ENCODE peak calls at places on chromosomes 4 and X, in four cellular contexts. M is stromal cell of bone marrow; J is stimulated activated CD8-positive, alpha-beta memory T cell treated with anti-CD3 and anti-CD28 coated beads, Interleukin-15, amount 100 ng/mL, for 24 hours; P is activated CD4-positive, alpha-beta T cell treated with anti-CD3 and anti-CD28 coated beads, Interleukin-2, amount 50 U/mL, for 1 hour. O is an unnamed sample.

GRCh38 chrX:15606064-15606590 is 5.4 kb upstream of the ACE2 start:
- DNase-seq in M (no peak), J (no peak), P (no peak), O (no peak)

GRCh38 chrX:97685753-97686152 is 802.0 kb downstream of the RPA4 start:
- DNase-seq in M (peak), J (no peak), P (no peak), O (no peak)

GRCh38 chrX:108584617-108585211 is 145.1 kb downstream of the COL4A5 start:
- DNase-seq in M (no peak), J (no peak), P (no peak), O (no peak)

GRCh38 chr4:27692098-27692679 is 831.5 kb downstream of the STIM2 start:
- DNase-seq in M (peak), J (no peak), P (no peak), O (no peak)

GRCh38 chr4:53019485-53020382 is 157.6 kb downstream of the RASL11B start:
- DNase-seq in M (peak), J (no peak), P (no peak), O (no peak)

GRCh38 chrX:79366888-79367749 is at the start of gene ITM2A:
- DNase-seq in M (no peak), J (peak), P (peak), O (no peak)

GRCh38 chr4:72468904-72469502 is 100.0 kb downstream of the ADAMTS3 start:
- DNase-seq in M (no peak), J (no peak), P (no peak), O (no peak)

GRCh38 chrX:70434914-70435586 is 9.6 kb upstream of the DLG3 start:
- DNase-seq in M (no peak), J (no peak), P (no peak), O (peak)

GRCh38 chr4:648579-649292 is 23.4 kb downstream of the PDE6B start:
- DNase-seq in M (no peak), J (no peak), P (no peak), O (no peak)

GRCh38 chr4:68416591-68416990 is 30.7 kb upstream of the TMPRSS11E start:
- DNase-seq in M (peak), J (no peak), P (no peak), O (no peak)

GRCh38 chr4:24033626-24034025 is 143.8 kb upstream of the PPARGC1A start:
- DNase-seq in M (no peak), J (no peak), P (no peak), O (no peak)

GRCh38 chr4:81828991-81829390 is 357.3 kb upstream of the RASGEF1B start:
- DNase-seq in M (no peak), J (no peak), P (no peak), O (no peak)

GRCh38 chr4:137664055-137664405 is 131.7 kb upstream of the PCDH18 start:
- DNase-seq in M (peak), J (no peak), P (no peak), O (no peak)

GRCh38 chr4:125389713-125390112 is 75.0 kb downstream of the FAT4 start:
- DNase-seq in M (peak), J (no peak), P (no peak), O (no peak)

O was measured in gastrocnemius medialis.